ENCODE peak calls at places on chromosome 5, in six cellular contexts. H is NCI-H187; S is mammary epithelial cell; Z is kidney epithelial cell; L is right atrium auricular region; F is activated T-cell treated with anti-CD3 and anti-CD28 coated beads, Interleukin-2, amount 50 U/mL, for 72 hours. K is an unnamed sample.

GRCh38 chr5:92644271-92644886 is 936.6 kb downstream of the NR2F1-AS1 start:
- DNase-seq in H (no peak), S (no peak), Z (no peak), L (no peak), F (no peak), K (no peak)

GRCh38 chr5:30209752-30210151 is 983.7 kb upstream of the CDH6 start:
- DNase-seq in H (no peak), S (no peak), Z (no peak), L (no peak), F (no peak), K (no peak)

GRCh38 chr5:124649548-124650501 is 96.6 kb downstream of the ZNF608 start:
- DNase-seq in H (peak), S (peak), Z (peak), L (peak), F (peak), K (no peak)

GRCh38 chr5:155004138-155004744 is 9.3 kb upstream of the KIF4B start:
- DNase-seq in H (no peak), S (peak), Z (no peak), L (no peak), F (peak), K (no peak)

GRCh38 chr5:138844812-138845513 is 30.2 kb downstream of the LRRTM2 start:
- DNase-seq in H (no peak), S (peak), Z (no peak), L (no peak), F (no peak), K (no peak)

GRCh38 chr5:95866431-95867063 is 44.0 kb upstream of the GLRX start:
- DNase-seq in H (no peak), S (peak), Z (no peak), L (no peak), F (no peak), K (no peak)

GRCh38 chr5:77285442-77285841 is 75.0 kb downstream of the PDE8B start:
- DNase-seq in H (no peak), S (no peak), Z (no peak), L (no peak), F (no peak), K (no peak)

GRCh38 chr5:135008556-135008955 is 25.5 kb downstream of the PITX1 start:
- DNase-seq in H (no peak), S (no peak), Z (no peak), L (no peak), F (no peak), K (no peak)

GRCh38 chr5:74502479-74502950 is 138.0 kb downstream of the ENC1 start:
- DNase-seq in H (no peak), S (no peak), Z (no peak), L (no peak), F (no peak), K (no peak)

K was measured in type B pancreatic cell.